ENCODE peak calls at places on chromosomes 5 and 9, in five cellular contexts. N, Y, U, G and R are unnamed samples.

GRCh38 chr9:131237931-131238401 is 38.3 kb downstream of the FAM78A start:
- DNase-seq in N (peak; percentile 83), U (peak; percentile 66), Y (no peak), G (peak; percentile 43), R (peak; percentile 56)

GRCh38 chr5:172055421-172055820 is 49.0 kb upstream of the FBXW11 start:
- DNase-seq in N (no peak), G (no peak), Y (no peak), U (no peak), R (no peak)

GRCh38 chr5:140114341-140115185 is 654 bp downstream of the PURA start:
- DNase-seq in G (peak; percentile 40), Y (peak; percentile 30), U (peak; percentile 73), N (peak; percentile 71), R (peak; percentile 18)

GRCh38 chr5:9799601-9800000 is 169.4 kb upstream of the TAS2R1 start:
- DNase-seq in G (no peak), Y (no peak), U (no peak), N (no peak), R (no peak)

GRCh38 chr9:82934949-82935348 is 128.0 kb downstream of the RASEF start:
- DNase-seq in G (no peak), N (no peak), Y (peak; percentile 70), U (no peak), R (no peak)

GRCh38 chr5:137617806-137618205 is 118.1 kb downstream of the KLHL3 start:
- DNase-seq in U (no peak), G (no peak), N (no peak), Y (no peak), R (no peak)

GRCh38 chr5:159814810-159815585 is 101.3 kb upstream of the ADRA1B start:
- DNase-seq in Y (no peak), G (no peak), N (no peak), U (no peak), R (no peak)

GRCh38 chr5:431001-431710 is 11.8 kb upstream of the EXOC3 start:
- DNase-seq in N (peak; percentile 69), G (no peak), Y (peak; percentile 92), U (no peak), R (no peak)

GRCh38 chr9:114291886-114292590 is 30.9 kb upstream of the ORM1 start:
- DNase-seq in N (peak; percentile 2), Y (no peak), U (peak; percentile 1), G (no peak), R (no peak)

GRCh38 chr5:119315516-119315949 is 40.3 kb upstream of the TNFAIP8 start:
- DNase-seq in Y (peak; percentile 67), G (no peak), N (no peak), U (peak; percentile 46), R (no peak)

GRCh38 chr5:62257018-62257367 is 49.0 kb upstream of the KIF2A start:
- DNase-seq in Y (no peak), N (no peak), U (no peak), G (no peak), R (no peak)

GRCh38 chr9:85723220-85723619 is 18.5 kb downstream of the AGTPBP1 start:
- DNase-seq in U (no peak), G (no peak), N (no peak), Y (no peak), R (no peak)

GRCh38 chr5:73299017-73299630 is 126.1 kb downstream of the TMEM174 start:
- DNase-seq in Y (no peak), U (no peak), G (no peak), N (no peak), R (no peak)

GRCh38 chr5:171580506-171581265 is 161.2 kb downstream of the FGF18 start:
- DNase-seq in U (no peak), G (no peak), N (no peak), Y (no peak), R (no peak)

GRCh38 chr5:33118761-33119415 is 321.9 kb upstream of the TARS1 start:
- DNase-seq in Y (no peak), G (no peak), U (no peak), N (no peak), R (no peak)

GRCh38 chr5:111075520-111075919 is 4.0 kb downstream of the TSLP start:
- DNase-seq in G (no peak), Y (no peak), N (no peak), U (no peak), R (no peak)

GRCh38 chr5:51376504-51376903 is 6.7 kb upstream of the ISL1 start:
- DNase-seq in U (no peak), N (no peak), G (no peak), Y (no peak), R (no peak)

GRCh38 chr9:112245126-112245525 is 70.0 kb upstream of the SUSD1 start:
- DNase-seq in U (no peak), G (no peak), N (no peak), Y (no peak), R (no peak)

GRCh38 chr9:128115187-128116103 is 12.1 kb downstream of the PTGES2 start:
- DNase-seq in U (peak; percentile 94), G (no peak), Y (no peak), N (peak; percentile 93), R (no peak)

GRCh38 chr9:71638627-71639026 is 129.7 kb downstream of the CEMIP2 start:
- DNase-seq in U (peak; percentile 52), G (peak; percentile 49), N (peak; percentile 26), Y (no peak), R (no peak)

GRCh38 chr5:52356311-52356918 is 431.3 kb upstream of the ITGA1 start:
- DNase-seq in Y (no peak), G (no peak), U (no peak), N (no peak), R (no peak)

GRCh38 chr5:123809594-123810172 is 297.7 kb downstream of the CSNK1G3 start:
- DNase-seq in G (no peak), N (peak; percentile 25), U (peak; percentile 26), Y (no peak), R (no peak)

GRCh38 chr9:27248702-27249101 is 48.2 kb downstream of the EQTN start:
- DNase-seq in G (no peak), U (no peak), N (no peak), Y (no peak), R (no peak)

GRCh38 chr9:76654575-76654974 is 109.7 kb upstream of the PCA3 start:
- DNase-seq in N (no peak), U (no peak), G (no peak), Y (no peak), R (no peak)

GRCh38 chr9:104974053-104974983 is 46.4 kb upstream of the ABCA1 start:
- DNase-seq in N (no peak), U (no peak), G (no peak), Y (no peak), R (no peak)

GRCh38 chr5:71455427-71456361 is at the start of gene BDP1:
- DNase-seq in U (peak; percentile 98), N (peak; percentile 98), G (peak; percentile 96), Y (peak; percentile 91), R (peak; percentile 98)
- TF ChIP-seq POLR2A in U (peak; percentile 90), N (peak; percentile 81), G (no peak), Y (peak; percentile 74), R (peak; percentile 64)

GRCh38 chr5:38556115-38556598 is 289 bp downstream of the LIFR start:
- DNase-seq in Y (peak; percentile 49), G (no peak), U (no peak), N (no peak), R (no peak)
- TF ChIP-seq POLR2A in Y (no peak), G (no peak), U (no peak), N (no peak), R (peak; percentile 69)

GRCh38 chr9:122464633-122465567 is 12.8 kb downstream of the OR1J1 start:
- DNase-seq in Y (peak; percentile 68), G (peak; percentile 82), U (peak; percentile 91), N (peak; percentile 76), R (peak; percentile 69)

GRCh38 chr9:122468735-122469134 is 9.0 kb downstream of the OR1J1 start:
- DNase-seq in U (no peak), Y (no peak), G (no peak), N (no peak), R (no peak)

GRCh38 chr9:122463828-122464632 is 13.7 kb downstream of the OR1J1 start:
- DNase-seq in G (no peak), N (no peak), Y (no peak), U (no peak), R (no peak)
- TF ChIP-seq POLR2A in G (no peak), N (no peak), Y (no peak), U (no peak), R (no peak)

DNA sequence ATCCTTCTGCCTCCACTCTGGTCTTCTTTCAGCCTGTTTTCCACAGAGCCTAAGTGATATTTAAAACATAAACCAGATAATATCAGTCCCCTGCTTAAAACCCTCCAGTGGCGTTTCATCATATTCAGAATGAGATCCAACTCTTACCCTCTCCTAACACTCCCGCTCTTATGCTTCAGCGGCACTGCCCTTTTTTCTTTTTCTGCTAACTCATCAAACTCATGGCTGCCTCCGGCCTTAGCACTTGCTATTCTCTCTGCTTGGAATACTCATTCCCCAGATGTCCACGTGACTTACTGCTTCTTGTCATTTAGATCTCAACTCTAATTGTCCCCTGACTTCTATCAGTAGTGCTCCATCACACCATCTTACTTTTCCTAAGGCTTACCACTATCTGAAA is 73.6 kb downstream of the PIP5K1B start:
- DNase-seq in N (no peak), G (no peak), U (no peak), Y (no peak), R (no peak)
- TF ChIP-seq POLR2A in N (no peak), G (no peak), U (no peak), Y (no peak), R (no peak)

GRCh38 chr9:97237951-97238851 is 69.3 kb upstream of the CCDC180 start:
- DNase-seq in N (peak; percentile 81), G (peak; percentile 78), Y (peak; percentile 65), U (peak; percentile 90), R (peak; percentile 68)
- TF ChIP-seq POLR2A in N (peak; percentile 60), G (no peak), Y (peak; percentile 42), U (peak; percentile 66), R (no peak)

GRCh38 chr5:43369651-43370050 is 42.5 kb downstream of the CCL28 start:
- DNase-seq in G (no peak), Y (no peak), N (no peak), U (no peak), R (no peak)

GRCh38 chr5:43370352-43370751 is 41.8 kb downstream of the CCL28 start:
- DNase-seq in U (no peak), N (no peak), Y (no peak), G (no peak), R (no peak)

GRCh38 chr5:43367453-43367852 is 44.7 kb downstream of the CCL28 start:
- DNase-seq in N (no peak), Y (no peak), G (no peak), U (no peak), R (no peak)

GRCh38 chr5:43363445-43364152 is 48.6 kb downstream of the CCL28 start:
- DNase-seq in G (no peak), N (no peak), Y (no peak), U (no peak), R (no peak)

GRCh38 chr5:43367909-43368648 is 44.1 kb downstream of the CCL28 start:
- DNase-seq in N (no peak), G (no peak), U (no peak), Y (no peak), R (no peak)
- TF ChIP-seq POLR2A in N (no peak), G (no peak), U (no peak), Y (no peak), R (no peak)

GRCh38 chr5:53874409-53874808 is 314.0 kb downstream of the NDUFS4 start:
- DNase-seq in Y (no peak), N (no peak), G (no peak), U (no peak), R (no peak)
- TF ChIP-seq POLR2A in Y (no peak), N (no peak), G (no peak), U (no peak), R (no peak)